ENCODE peak calls at places on chromosomes 4 and X, in eight cellular contexts. G, Z, A, J, N, O, E and Q are unnamed samples.

GRCh38 chr4:31045724-31046318 is 325.7 kb downstream of the PCDH7 start:
- DNase-seq in J (no peak), G (peak), E (no peak), N (peak), Z (peak), O (no peak), A (peak), Q (peak)

GRCh38 chr4:75997946-75998345 is 7.2 kb upstream of the SDAD1 start:
- DNase-seq in A (no peak), O (no peak), J (no peak), Z (no peak), N (no peak), G (no peak), E (no peak), Q (peak)

GRCh38 chr4:47750771-47751170 is 87.1 kb downstream of the CORIN start:
- DNase-seq in E (no peak), O (no peak), Z (no peak), G (no peak), N (no peak), J (no peak), A (no peak), Q (no peak)

GRCh38 chr4:184807797-184808718 is 17.7 kb downstream of the ACSL1 start:
- DNase-seq in Z (no peak), G (no peak), O (no peak), E (peak), A (peak), N (no peak), J (no peak), Q (peak)

GRCh38 chr4:4950891-4951290 is 68.4 kb downstream of the CYTL1 start:
- DNase-seq in A (no peak), N (no peak), O (no peak), Z (no peak), E (peak), J (no peak), G (no peak), Q (peak)

GRCh38 chrX:154051210-154051810 is 31.6 kb upstream of the IRAK1 start:
- DNase-seq in E (no peak), J (peak), Z (peak), A (peak), O (peak), G (peak), N (peak), Q (peak)

GRCh38 chr4:176805155-176805554 is 12.4 kb upstream of the VEGFC start:
- DNase-seq in J (no peak), N (no peak), A (no peak), O (no peak), G (no peak), Z (no peak), E (no peak), Q (no peak)

GRCh38 chrX:124085063-124085462 is 123.6 kb downstream of the STAG2 start:
- DNase-seq in N (no peak), O (no peak), J (no peak), Z (no peak), E (no peak), A (no peak), G (no peak), Q (no peak)

GRCh38 chr4:122836941-122837340 is 10.3 kb downstream of the FGF2 start:
- DNase-seq in A (no peak), N (no peak), G (no peak), Z (no peak), J (no peak), O (no peak), E (no peak), Q (no peak)

GRCh38 chrX:74015379-74016019 is 288.5 kb upstream of the ZCCHC13 start:
- DNase-seq in E (no peak), O (peak), J (peak), A (peak), Z (peak), G (peak), N (peak), Q (peak)

GRCh38 chrX:68685722-68686683 is 38.5 kb downstream of the STARD8 start:
- DNase-seq in N (no peak), G (no peak), E (no peak), J (no peak), A (peak), Z (peak), O (no peak), Q (peak)

GRCh38 chrX:11996810-11997209 is 141.5 kb upstream of the FRMPD4 start:
- DNase-seq in N (no peak), Z (no peak), G (no peak), O (no peak), A (no peak), E (no peak), J (no peak), Q (no peak)

GRCh38 chr4:76783836-76784235 is 114.1 kb downstream of the SOWAHB start:
- DNase-seq in O (no peak), E (no peak), Z (no peak), J (no peak), A (no peak), N (no peak), G (no peak), Q (no peak)

GRCh38 chrX:40646489-40647306 is 663 bp downstream of the CXorf38 start:
- DNase-seq in N (no peak), E (no peak), Z (peak), G (no peak), J (no peak), A (peak), O (no peak), Q (peak)